ENCODE peak calls at places on chromosomes 12 and 14, in four cellular contexts. R is astrocyte of the cerebellum, E is smooth muscle cell of the brain vasculature, F is NCI-H460. U is an unnamed sample.

GRCh38 chr14:33643782-33644181 is 307.1 kb downstream of the EGLN3 start:
- DNase-seq in E (no peak), F (no peak), R (no peak), U (no peak)

GRCh38 chr14:32331227-32331597 is 2.1 kb downstream of the AKAP6 start:
- DNase-seq in E (no peak), R (no peak), F (no peak), U (no peak)

GRCh38 chr12:45292486-45293195 is 76.7 kb downstream of the ANO6 start:
- DNase-seq in F (no peak), E (no peak), R (no peak), U (no peak)

GRCh38 chr12:8156845-8157244 is at the start of gene ZNF705A:
- DNase-seq in R (peak; percentile 40), F (no peak), E (no peak), U (peak; percentile 13)

GRCh38 chr14:86858043-86858442 is 1134.9 kb downstream of the GALC start:
- DNase-seq in R (peak; percentile 78), F (no peak), E (no peak), U (peak; percentile 23)

GRCh38 chr14:63204407-63205280 is at the start of gene RHOJ:
- DNase-seq in F (no peak), E (peak; percentile 31), R (no peak), U (no peak)

GRCh38 chr12:129531004-129531403 is 372.8 kb downstream of the TMEM132D start:
- DNase-seq in E (no peak), R (no peak), F (no peak), U (no peak)

GRCh38 chr12:53213348-53213747 is 6.3 kb upstream of the ITGB7 start:
- DNase-seq in R (no peak), E (no peak), F (peak; percentile 74), U (no peak)

GRCh38 chr12:7411343-7411742 is 32.6 kb downstream of the CD163L1 start:
- DNase-seq in F (no peak), R (no peak), E (no peak), U (no peak)

GRCh38 chr12:131639270-131639940 is 71.5 kb upstream of the SFSWAP start:
- DNase-seq in R (no peak), E (no peak), F (no peak), U (no peak)

GRCh38 chr12:57233357-57234232 is 4.1 kb downstream of the SHMT2 start:
- DNase-seq in E (no peak), F (no peak), R (no peak), U (peak; percentile 51)

GRCh38 chr14:49770212-49770817 is 2.4 kb downstream of the KLHDC2 start:
- DNase-seq in R (no peak), E (no peak), F (peak; percentile 6), U (no peak)

GRCh38 chr14:86799244-86799647 is 1193.7 kb downstream of the GALC start:
- DNase-seq in E (peak; percentile 28), R (peak; percentile 74), F (peak; percentile 63), U (peak; percentile 86)

GRCh38 chr12:2691340-2692111 is 103.2 kb upstream of the FKBP4 start:
- DNase-seq in F (no peak), E (no peak), R (no peak), U (no peak)

GRCh38 chr14:75411194-75411552 is 16.6 kb upstream of the JDP2 start:
- DNase-seq in F (no peak), E (no peak), R (no peak), U (no peak)

GRCh38 chr12:24069532-24070395 is 120.3 kb upstream of the SOX5 start:
- DNase-seq in E (no peak), F (peak; percentile 44), R (no peak), U (no peak)

GRCh38 chr12:110107369-110108281 is 16.5 kb upstream of the IFT81 start:
- DNase-seq in F (no peak), R (peak; percentile 74), E (peak; percentile 50), U (peak; percentile 45)

GRCh38 chr14:97382616-97383226 is 585.5 kb downstream of the VRK1 start:
- DNase-seq in R (no peak), E (no peak), F (no peak), U (no peak)

GRCh38 chr12:27340971-27341370 is 8.3 kb downstream of the BMAL2 start:
- DNase-seq in F (no peak), R (no peak), E (no peak), U (no peak)

GRCh38 chr14:91727121-91727520 is 4.8 kb downstream of the CATSPERB start:
- DNase-seq in R (no peak), E (no peak), F (no peak), U (peak; percentile 4)

GRCh38 chr14:79332504-79333197 is 878.7 kb downstream of the DIO2 start:
- DNase-seq in R (no peak), E (no peak), F (no peak), U (no peak)

GRCh38 chr14:25048170-25049126 is 1.5 kb downstream of the STXBP6 start:
- DNase-seq in E (no peak), R (peak; percentile 70), F (no peak), U (peak; percentile 62)

GRCh38 chr14:22556990-22557623 is 31.9 kb downstream of the DAD1 start:
- DNase-seq in R (peak; percentile 34), E (peak; percentile 51), F (peak; percentile 77), U (peak; percentile 66)

GRCh38 chr14:50943943-50944646 is at the start of gene PYGL:
- DNase-seq in R (no peak), E (no peak), F (peak; percentile 76), U (no peak)

GRCh38 chr12:76768566-76768965 is 4.7 kb downstream of the ZDHHC17 start:
- DNase-seq in R (no peak), E (no peak), F (no peak), U (no peak)

GRCh38 chr14:26917086-26917485 is 319.3 kb upstream of the NOVA1 start:
- DNase-seq in R (peak; percentile 15), F (peak; percentile 13), E (peak; percentile 53), U (peak; percentile 91)

GRCh38 chr12:3131129-3131528 is 54.0 kb downstream of the TSPAN9 start:
- DNase-seq in R (no peak), E (no peak), F (no peak), U (no peak)

GRCh38 chr12:27273114-27273513 is 29.0 kb downstream of the STK38L start:
- DNase-seq in E (no peak), R (no peak), F (no peak), U (no peak)

GRCh38 chr12:105036937-105037649 is 47.2 kb downstream of the ALDH1L2 start:
- DNase-seq in R (no peak), F (no peak), E (no peak), U (no peak)

GRCh38 chr14:54709444-54709843 is 142.5 kb downstream of the SAMD4A start:
- DNase-seq in E (no peak), R (no peak), F (no peak), U (no peak)

GRCh38 chr14:92610849-92611271 is 97.3 kb downstream of the RIN3 start:
- DNase-seq in R (no peak), F (no peak), E (no peak), U (no peak)

GRCh38 chr14:71591929-71592328 is 340.3 kb upstream of the RGS6 start:
- DNase-seq in F (no peak), E (no peak), R (peak; percentile 31), U (no peak)

GRCh38 chr12:49026678-49027480 is 8.3 kb upstream of the PRKAG1 start:
- DNase-seq in R (no peak), E (no peak), F (no peak), U (no peak)

GRCh38 chr12:3055712-3056467 is 21.3 kb upstream of the TSPAN9 start:
- DNase-seq in E (no peak), R (no peak), F (no peak), U (no peak)

GRCh38 chr14:22614240-22614799 is 16.2 kb downstream of the ABHD4 start:
- DNase-seq in E (no peak), R (peak; percentile 88), F (peak; percentile 59), U (peak; percentile 14)

GRCh38 chr12:114703060-114703493 is 19.1 kb upstream of the TBX3 start:
- DNase-seq in F (no peak), R (no peak), E (no peak), U (no peak)

GRCh38 chr12:130705174-130705880 is 10.8 kb downstream of the RIMBP2 start:
- DNase-seq in F (no peak), E (no peak), R (no peak), U (no peak)

GRCh38 chr14:53032838-53033390 is 82.1 kb upstream of the FERMT2 start:
- DNase-seq in F (no peak), E (no peak), R (no peak), U (no peak)

GRCh38 chr14:84390010-84390409 is 1139.9 kb upstream of the FLRT2 start:
- DNase-seq in F (no peak), E (no peak), R (peak; percentile 32), U (no peak)

GRCh38 chr12:57465747-57466505 is 6.3 kb downstream of the GLI1 start:
- DNase-seq in R (no peak), E (no peak), F (no peak), U (no peak)

U was measured in fibroblast of the conjunctiva.